ENCODE peak calls at places on chromosomes 1 and 21, in ten cellular contexts. One of them, this sample, is unnamed.
A peak's percentile ranks its signal among the peaks of the same experiment; 100 is the strongest.

GRCh38 chr1:89581859-89582258 is 51.1 kb upstream of the LRRC8C start:
- DNase-seq in H9: no peak
- DNase-seq in fibroblast of pulmonary artery: no peak
- DNase-seq in sigmoid colon: no peak
- DNase-seq in dorsolateral prefrontal cortex: no peak
- DNase-seq in thyroid gland: no peak
- DNase-seq in prostate gland: no peak
- DNase-seq in kidney: no peak
- DNase-seq in kidney epithelial cell: no peak
- DNase-seq in GM20000: no peak
- DNase-seq in this sample: no peak

GRCh38 chr1:230848235-230848634 is 20.1 kb downstream of the C1orf198 start:
- DNase-seq in H9: no peak
- DNase-seq in fibroblast of pulmonary artery: no peak
- DNase-seq in sigmoid colon: no peak
- DNase-seq in dorsolateral prefrontal cortex: no peak
- DNase-seq in thyroid gland: no peak
- DNase-seq in prostate gland: no peak
- DNase-seq in kidney: no peak
- DNase-seq in kidney epithelial cell: no peak
- DNase-seq in GM20000: no peak
- DNase-seq in this sample: no peak

GRCh38 chr1:24409535-24409934 is 4.0 kb downstream of the STPG1 start:
- DNase-seq in H9: no peak
- DNase-seq in fibroblast of pulmonary artery: peak; percentile 62
- DNase-seq in sigmoid colon: no peak
- DNase-seq in dorsolateral prefrontal cortex: no peak
- DNase-seq in thyroid gland: no peak
- DNase-seq in prostate gland: no peak
- DNase-seq in kidney: no peak
- DNase-seq in kidney epithelial cell: no peak
- DNase-seq in GM20000: no peak
- DNase-seq in this sample: no peak

GRCh38 chr1:56073614-56074356 is 505.6 kb downstream of the PLPP3 start:
- DNase-seq in H9: no peak
- DNase-seq in fibroblast of pulmonary artery: peak; percentile 91
- DNase-seq in sigmoid colon: peak; percentile 87
- DNase-seq in dorsolateral prefrontal cortex: no peak
- DNase-seq in thyroid gland: peak; percentile 54
- DNase-seq in prostate gland: peak; percentile 8
- DNase-seq in kidney: peak; percentile 73
- DNase-seq in kidney epithelial cell: no peak
- DNase-seq in GM20000: no peak
- DNase-seq in this sample: no peak

GRCh38 chr1:69911301-69911801 is 294.0 kb downstream of the LRRC40 start:
- DNase-seq in H9: no peak
- DNase-seq in fibroblast of pulmonary artery: peak; percentile 91
- DNase-seq in sigmoid colon: no peak
- DNase-seq in dorsolateral prefrontal cortex: no peak
- DNase-seq in thyroid gland: no peak
- DNase-seq in prostate gland: no peak
- DNase-seq in kidney: no peak
- DNase-seq in kidney epithelial cell: no peak
- DNase-seq in GM20000: no peak
- DNase-seq in this sample: no peak

GRCh38 chr1:30834249-30834648 is 74.3 kb downstream of the SDC3 start:
- DNase-seq in H9: no peak
- DNase-seq in fibroblast of pulmonary artery: no peak
- DNase-seq in sigmoid colon: no peak
- DNase-seq in dorsolateral prefrontal cortex: no peak
- DNase-seq in thyroid gland: no peak
- DNase-seq in prostate gland: no peak
- DNase-seq in kidney: no peak
- DNase-seq in kidney epithelial cell: no peak
- DNase-seq in GM20000: no peak
- DNase-seq in this sample: no peak

GRCh38 chr1:41536296-41536695 is 51.8 kb upstream of the EDN2 start:
- DNase-seq in H9: no peak
- DNase-seq in fibroblast of pulmonary artery: no peak
- DNase-seq in sigmoid colon: peak; percentile 40
- DNase-seq in dorsolateral prefrontal cortex: peak; percentile 14
- DNase-seq in thyroid gland: no peak
- DNase-seq in prostate gland: no peak
- DNase-seq in kidney: no peak
- DNase-seq in kidney epithelial cell: no peak
- DNase-seq in GM20000: no peak
- DNase-seq in this sample: no peak

GRCh38 chr1:32332290-32333079 is 3.5 kb downstream of the MARCKSL1 start:
- DNase-seq in H9: no peak
- DNase-seq in fibroblast of pulmonary artery: no peak
- DNase-seq in sigmoid colon: no peak
- DNase-seq in dorsolateral prefrontal cortex: peak; percentile 42
- DNase-seq in thyroid gland: peak; percentile 81
- DNase-seq in prostate gland: peak; percentile 48
- DNase-seq in kidney: peak; percentile 53
- DNase-seq in kidney epithelial cell: no peak
- DNase-seq in GM20000: no peak
- DNase-seq in this sample: peak; percentile 58

GRCh38 chr1:186620526-186620925 is 59.7 kb downstream of the PTGS2 start:
- DNase-seq in H9: no peak
- DNase-seq in fibroblast of pulmonary artery: no peak
- DNase-seq in sigmoid colon: no peak
- DNase-seq in dorsolateral prefrontal cortex: no peak
- DNase-seq in thyroid gland: no peak
- DNase-seq in prostate gland: no peak
- DNase-seq in kidney: no peak
- DNase-seq in kidney epithelial cell: no peak
- DNase-seq in GM20000: no peak
- DNase-seq in this sample: no peak

GRCh38 chr1:147201786-147202185 is 23.4 kb downstream of the FMO5 start:
- DNase-seq in H9: no peak
- DNase-seq in fibroblast of pulmonary artery: no peak
- DNase-seq in sigmoid colon: no peak
- DNase-seq in dorsolateral prefrontal cortex: no peak
- DNase-seq in thyroid gland: no peak
- DNase-seq in prostate gland: no peak
- DNase-seq in kidney: no peak
- DNase-seq in kidney epithelial cell: no peak
- DNase-seq in GM20000: no peak
- DNase-seq in this sample: no peak

GRCh38 chr1:247110627-247111258 is 6.6 kb upstream of the ZNF669 start:
- DNase-seq in H9: peak; percentile 36
- DNase-seq in fibroblast of pulmonary artery: no peak
- DNase-seq in sigmoid colon: no peak
- DNase-seq in dorsolateral prefrontal cortex: no peak
- DNase-seq in thyroid gland: no peak
- DNase-seq in prostate gland: no peak
- DNase-seq in kidney: no peak
- DNase-seq in kidney epithelial cell: no peak
- DNase-seq in GM20000: no peak
- DNase-seq in this sample: no peak

GRCh38 chr1:26692211-26692792 is 3.5 kb upstream of the ARID1A start:
- DNase-seq in H9: peak; percentile 88
- DNase-seq in fibroblast of pulmonary artery: peak; percentile 94
- DNase-seq in sigmoid colon: peak; percentile 95
- DNase-seq in dorsolateral prefrontal cortex: peak; percentile 87
- DNase-seq in thyroid gland: peak; percentile 91
- DNase-seq in prostate gland: peak; percentile 90
- DNase-seq in kidney: peak; percentile 94
- DNase-seq in kidney epithelial cell: peak; percentile 65
- DNase-seq in GM20000: peak; percentile 76
- DNase-seq in this sample: peak; percentile 72
- TF ChIP-seq CTCF in H9: no peak
- TF ChIP-seq CTCF in fibroblast of pulmonary artery: no peak
- TF ChIP-seq CTCF in sigmoid colon: no peak
- TF ChIP-seq CTCF in dorsolateral prefrontal cortex: peak; percentile 22
- TF ChIP-seq CTCF in thyroid gland: peak; percentile 28
- TF ChIP-seq CTCF in prostate gland: peak; percentile 16
- TF ChIP-seq CTCF in kidney: peak; percentile 22
- TF ChIP-seq CTCF in kidney epithelial cell: peak; percentile 14
- TF ChIP-seq CTCF in GM20000: no peak
- TF ChIP-seq CTCF in this sample: no peak

DNA sequence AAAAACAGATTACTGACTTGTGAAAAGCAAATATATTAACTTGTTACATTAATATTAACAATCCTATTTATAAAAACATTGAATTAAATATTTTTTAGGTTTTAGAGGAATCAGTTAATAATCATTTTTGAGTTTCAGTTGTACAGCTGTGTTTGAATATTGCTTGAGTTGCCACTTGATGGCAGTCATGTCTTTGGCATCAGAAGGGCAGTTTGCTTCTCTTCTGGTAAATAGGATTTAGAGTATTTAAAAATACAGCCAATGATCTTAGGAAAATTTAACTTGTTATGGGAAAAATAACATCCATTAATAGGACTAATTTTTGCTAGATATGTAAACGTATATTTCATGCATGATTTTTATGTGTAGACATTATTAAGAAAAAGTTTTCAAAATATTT is 234.1 kb downstream of the NCAM2 start:
- DNase-seq in H9: no peak
- DNase-seq in fibroblast of pulmonary artery: peak; percentile 84
- DNase-seq in sigmoid colon: no peak
- DNase-seq in dorsolateral prefrontal cortex: no peak
- DNase-seq in thyroid gland: peak; percentile 3
- DNase-seq in prostate gland: no peak
- DNase-seq in kidney: no peak
- DNase-seq in kidney epithelial cell: no peak
- DNase-seq in GM20000: no peak
- DNase-seq in this sample: no peak
- TF ChIP-seq CTCF in H9: peak; percentile 71
- TF ChIP-seq CTCF in fibroblast of pulmonary artery: peak; percentile 66
- TF ChIP-seq CTCF in sigmoid colon: no peak
- TF ChIP-seq CTCF in dorsolateral prefrontal cortex: peak; percentile 59
- TF ChIP-seq CTCF in thyroid gland: peak; percentile 69
- TF ChIP-seq CTCF in prostate gland: peak; percentile 37
- TF ChIP-seq CTCF in kidney: peak; percentile 32
- TF ChIP-seq CTCF in kidney epithelial cell: peak; percentile 8
- TF ChIP-seq CTCF in GM20000: no peak
- TF ChIP-seq CTCF in this sample: no peak

DNA sequence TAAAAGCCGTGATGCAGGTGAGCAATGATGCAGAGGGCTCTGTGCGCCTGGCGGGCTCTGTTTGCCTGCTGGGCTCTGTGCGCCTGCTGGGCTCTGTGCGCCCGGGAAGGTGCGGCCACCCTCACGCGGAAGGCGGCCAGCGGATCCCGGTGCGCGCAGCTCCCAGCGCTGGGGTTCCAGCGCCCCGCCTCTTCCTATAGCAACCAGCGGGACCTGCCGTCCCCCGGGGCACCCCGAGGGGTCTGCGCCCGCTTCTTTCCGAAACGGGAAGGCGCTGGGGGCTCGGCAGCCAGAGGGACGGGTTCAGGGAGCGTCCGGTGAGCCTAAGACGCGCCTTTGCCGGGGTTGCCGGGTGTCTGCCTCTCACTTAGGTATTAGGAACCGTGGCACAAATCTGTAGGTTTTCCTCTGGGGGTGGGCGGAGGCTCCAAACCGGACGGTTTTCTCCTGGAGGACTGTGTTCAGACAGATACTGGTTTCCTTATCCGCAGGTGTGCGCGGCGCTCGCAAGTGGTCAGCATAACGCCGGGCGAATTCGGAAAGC is 31.8 kb downstream of the PRMT2 start:
- DNase-seq in H9: peak; percentile 54
- DNase-seq in fibroblast of pulmonary artery: peak; percentile 20
- DNase-seq in sigmoid colon: no peak
- DNase-seq in dorsolateral prefrontal cortex: no peak
- DNase-seq in thyroid gland: no peak
- DNase-seq in prostate gland: no peak
- DNase-seq in kidney: no peak
- DNase-seq in kidney epithelial cell: no peak
- DNase-seq in GM20000: peak; percentile 64
- DNase-seq in this sample: peak; percentile 48
- TF ChIP-seq CTCF in H9: no peak
- TF ChIP-seq CTCF in fibroblast of pulmonary artery: no peak
- TF ChIP-seq CTCF in sigmoid colon: no peak
- TF ChIP-seq CTCF in dorsolateral prefrontal cortex: no peak
- TF ChIP-seq CTCF in thyroid gland: no peak
- TF ChIP-seq CTCF in prostate gland: no peak
- TF ChIP-seq CTCF in kidney: no peak
- TF ChIP-seq CTCF in kidney epithelial cell: no peak
- TF ChIP-seq CTCF in GM20000: no peak
- TF ChIP-seq CTCF in this sample: no peak

GRCh38 chr1:175641633-175642032 is 101.8 kb downstream of the TNR start:
- DNase-seq in H9: no peak
- DNase-seq in fibroblast of pulmonary artery: no peak
- DNase-seq in sigmoid colon: no peak
- DNase-seq in dorsolateral prefrontal cortex: no peak
- DNase-seq in thyroid gland: no peak
- DNase-seq in prostate gland: no peak
- DNase-seq in kidney: no peak
- DNase-seq in kidney epithelial cell: no peak
- DNase-seq in GM20000: no peak
- DNase-seq in this sample: no peak

GRCh38 chr1:175649416-175649815 is 94.0 kb downstream of the TNR start:
- DNase-seq in H9: peak; percentile 39
- DNase-seq in fibroblast of pulmonary artery: no peak
- DNase-seq in sigmoid colon: no peak
- DNase-seq in dorsolateral prefrontal cortex: no peak
- DNase-seq in thyroid gland: no peak
- DNase-seq in prostate gland: no peak
- DNase-seq in kidney: no peak
- DNase-seq in kidney epithelial cell: no peak
- DNase-seq in GM20000: no peak
- DNase-seq in this sample: no peak

GRCh38 chr1:175648927-175649326 is 94.5 kb downstream of the TNR start:
- DNase-seq in H9: no peak
- DNase-seq in fibroblast of pulmonary artery: no peak
- DNase-seq in sigmoid colon: no peak
- DNase-seq in dorsolateral prefrontal cortex: no peak
- DNase-seq in thyroid gland: no peak
- DNase-seq in prostate gland: no peak
- DNase-seq in kidney: no peak
- DNase-seq in kidney epithelial cell: no peak
- DNase-seq in GM20000: no peak
- DNase-seq in this sample: no peak

DNA sequence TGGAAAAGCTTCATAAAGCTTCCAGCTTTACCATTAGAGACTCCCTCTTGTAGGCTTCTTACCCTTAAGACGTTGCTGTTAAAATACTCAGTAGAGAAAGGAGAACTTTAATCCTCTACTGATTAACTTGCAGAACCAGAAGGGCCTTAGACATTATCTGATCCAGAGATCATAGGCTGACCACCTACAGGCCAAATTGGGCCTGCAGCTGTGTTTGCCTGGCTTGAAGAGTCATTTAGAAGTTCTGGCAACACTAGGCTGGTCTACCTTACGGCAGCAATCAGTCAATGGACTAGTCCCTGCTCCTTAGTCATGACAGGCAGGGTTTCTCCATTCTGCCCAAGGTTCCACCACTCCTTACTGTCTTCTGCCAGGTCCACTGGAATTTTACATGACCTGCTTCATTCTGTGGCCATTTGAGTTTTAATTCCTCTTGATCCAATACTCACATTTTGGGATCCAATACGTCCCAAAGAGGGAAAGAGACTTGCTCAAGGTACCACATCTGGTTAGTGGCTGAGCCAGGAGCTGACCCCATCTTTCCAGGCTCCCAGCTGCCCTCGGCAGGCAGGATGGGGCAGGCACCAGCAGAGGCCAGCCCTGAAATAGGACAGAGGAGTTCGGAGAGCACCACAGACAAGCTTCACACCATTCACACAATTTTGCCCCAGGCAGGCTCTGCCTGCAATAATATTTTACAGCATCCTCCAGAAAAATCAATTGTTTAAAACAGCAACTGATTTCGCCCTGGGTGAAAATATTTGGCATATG is 96.8 kb downstream of the TNR start:
- DNase-seq in H9: no peak
- DNase-seq in fibroblast of pulmonary artery: no peak
- DNase-seq in sigmoid colon: no peak
- DNase-seq in dorsolateral prefrontal cortex: no peak
- DNase-seq in thyroid gland: no peak
- DNase-seq in prostate gland: no peak
- DNase-seq in kidney: no peak
- DNase-seq in kidney epithelial cell: no peak
- DNase-seq in GM20000: no peak
- DNase-seq in this sample: no peak
- TF ChIP-seq CTCF in H9: no peak
- TF ChIP-seq CTCF in fibroblast of pulmonary artery: no peak
- TF ChIP-seq CTCF in sigmoid colon: no peak
- TF ChIP-seq CTCF in dorsolateral prefrontal cortex: no peak
- TF ChIP-seq CTCF in thyroid gland: no peak
- TF ChIP-seq CTCF in prostate gland: no peak
- TF ChIP-seq CTCF in kidney: no peak
- TF ChIP-seq CTCF in kidney epithelial cell: no peak
- TF ChIP-seq CTCF in GM20000: no peak
- TF ChIP-seq CTCF in this sample: no peak

This sample was measured in Calu3.